ENCODE peak calls at places on chromosomes 11 and 22, in five cellular contexts. I, H, W, M and K are unnamed samples.

GRCh38 chr11:74538680-74539079 is 45.2 kb upstream of the LIPT2 start:
- DNase-seq in I (no peak), H (no peak), W (no peak), M (no peak), K (no peak)

GRCh38 chr11:32440372-32440888 is 5.1 kb upstream of the WT1 start:
- DNase-seq in I (no peak), H (no peak), W (no peak), M (no peak), K (no peak)

GRCh38 chr11:110031171-110031570 is 62.0 kb upstream of the ZC3H12C start:
- DNase-seq in I (no peak), H (no peak), W (peak), M (no peak), K (no peak)

GRCh38 chr11:1146311-1146864 is 11.4 kb upstream of the MUC5AC start:
- DNase-seq in I (no peak), H (no peak), W (no peak), M (no peak), K (no peak)

GRCh38 chr11:3745161-3745560 is 52.2 kb downstream of the NUP98 start:
- DNase-seq in I (no peak), H (no peak), W (peak), M (no peak), K (no peak)

GRCh38 chr22:50627914-50628542 is at the start of gene ARSA:
- DNase-seq in I (peak), H (peak), W (peak), M (peak), K (peak)

GRCh38 chr11:75733346-75734107 is 15.9 kb downstream of the MOGAT2 start:
- DNase-seq in I (no peak), H (no peak), W (peak), M (no peak), K (no peak)

GRCh38 chr11:58576792-58577440 is 1.3 kb upstream of the LPXN start:
- DNase-seq in I (no peak), H (peak), W (peak), M (no peak), K (no peak)

GRCh38 chr11:69034123-69034522 is 14.6 kb upstream of the TPCN2 start:
- DNase-seq in I (no peak), H (no peak), W (no peak), M (no peak), K (no peak)

GRCh38 chr11:47236482-47236881 is 12.1 kb downstream of the ACP2 start:
- DNase-seq in I (no peak), H (peak), W (peak), M (no peak), K (no peak)

GRCh38 chr22:44023404-44024287 is 456 bp upstream of the PARVB start:
- DNase-seq in I (no peak), H (peak), W (peak), M (peak), K (peak)

GRCh38 chr22:27212617-27213177 is 555.3 kb downstream of the MIAT start:
- DNase-seq in I (peak), H (peak), W (no peak), M (peak), K (no peak)

GRCh38 chr11:65390099-65390941 is 3.9 kb downstream of the FRMD8 start:
- DNase-seq in I (no peak), H (peak), W (no peak), M (no peak), K (no peak)

GRCh38 chr22:23387827-23388491 is 192.1 kb downstream of the IGLL1 start:
- DNase-seq in I (no peak), H (no peak), W (no peak), M (no peak), K (no peak)

GRCh38 chr11:112315057-112315720 is 54.5 kb upstream of the PLET1 start:
- DNase-seq in I (no peak), H (no peak), W (no peak), M (no peak), K (no peak)

GRCh38 chr11:2913029-2913431 is 16.2 kb downstream of the PHLDA2 start:
- DNase-seq in I (no peak), H (no peak), W (peak), M (no peak), K (no peak)

GRCh38 chr11:64234840-64235379 is 526 bp downstream of the VEGFB start:
- DNase-seq in I (no peak), H (no peak), W (peak), M (peak), K (no peak)

GRCh38 chr11:2693271-2693833 is 6.4 kb downstream of the KCNQ1OT1 start:
- DNase-seq in I (peak), H (no peak), W (no peak), M (no peak), K (no peak)

GRCh38 chr11:1297576-1298473 is 11.6 kb downstream of the TOLLIP start:
- DNase-seq in I (peak), H (no peak), W (no peak), M (peak), K (peak)

GRCh38 chr11:86116386-86116726 is 47.5 kb upstream of the PICALM start:
- DNase-seq in I (no peak), H (no peak), W (peak), M (no peak), K (no peak)

GRCh38 chr11:86143429-86144030 is 74.6 kb upstream of the PICALM start:
- DNase-seq in I (no peak), H (no peak), W (no peak), M (peak), K (no peak)

GRCh38 chr11:30474151-30474954 is 111.8 kb downstream of the MPPED2 start:
- DNase-seq in I (no peak), H (no peak), W (no peak), M (no peak), K (no peak)

GRCh38 chr22:45462034-45462655 is 40.5 kb upstream of the FBLN1 start:
- DNase-seq in I (no peak), H (no peak), W (no peak), M (no peak), K (no peak)

GRCh38 chr11:114083256-114084252 is 24.0 kb downstream of the ZBTB16 start:
- DNase-seq in I (no peak), H (no peak), W (no peak), M (no peak), K (no peak)

GRCh38 chr11:20024172-20024935 is 135.9 kb downstream of the DBX1 start:
- DNase-seq in I (no peak), H (no peak), W (no peak), M (no peak), K (no peak)

GRCh38 chr11:134999490-135000066 is 587.5 kb upstream of the B3GAT1 start:
- DNase-seq in I (no peak), H (no peak), W (no peak), M (no peak), K (no peak)

GRCh38 chr11:134995746-134996145 is 583.7 kb upstream of the B3GAT1 start:
- DNase-seq in I (no peak), H (no peak), W (no peak), M (no peak), K (no peak)

GRCh38 chr11:134993691-134994243 is 581.7 kb upstream of the B3GAT1 start:
- DNase-seq in I (no peak), H (no peak), W (no peak), M (no peak), K (no peak)

GRCh38 chr11:134997652-134998320 is 585.7 kb upstream of the B3GAT1 start:
- DNase-seq in I (no peak), H (no peak), W (no peak), M (no peak), K (no peak)

DNA sequence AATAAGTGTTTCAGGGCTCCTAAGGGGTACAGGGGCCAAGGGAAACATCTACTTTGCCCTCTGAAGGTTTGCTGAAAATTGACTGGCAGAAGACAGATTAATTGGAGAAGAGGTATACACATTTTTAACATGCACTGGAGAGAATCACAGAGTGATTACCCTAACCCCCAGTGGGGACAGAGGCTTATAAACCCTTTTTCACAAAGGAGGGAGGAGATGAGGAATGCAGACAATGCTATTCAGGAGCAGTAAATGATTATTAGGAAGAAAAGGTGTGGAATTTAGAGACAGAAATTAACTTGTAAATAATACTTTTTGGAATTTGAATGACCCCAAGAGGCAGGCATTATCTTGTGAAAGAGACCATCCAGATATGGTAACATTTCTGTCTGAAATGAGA is 582.4 kb upstream of the B3GAT1 start:
- DNase-seq in I (no peak), H (no peak), W (no peak), M (no peak), K (no peak)
- H3K27ac ChIP-seq in I (no peak), H (no peak), W (no peak), M (no peak), K (no peak)

DNA sequence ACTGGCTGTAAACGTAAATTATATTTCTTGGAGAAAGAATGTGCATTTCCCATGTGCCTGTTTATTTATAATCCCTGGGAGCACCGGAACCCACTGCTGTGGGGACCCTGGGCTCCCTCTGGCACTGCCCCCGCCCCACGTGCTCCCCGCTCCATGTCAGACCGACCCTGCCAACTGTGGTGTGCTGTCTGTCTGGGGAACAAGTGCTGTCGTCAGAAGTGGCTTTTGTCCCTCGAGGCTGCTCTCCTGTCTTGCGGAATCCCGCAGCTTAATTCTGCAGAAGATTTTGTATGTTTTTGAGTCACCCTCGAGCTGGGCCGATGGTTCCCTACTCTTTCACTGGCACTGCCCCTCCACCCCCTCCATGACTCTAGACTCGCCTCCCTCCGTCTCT is 2.4 kb downstream of the LRRC10B start:
- DNase-seq in I (no peak), H (no peak), W (no peak), M (no peak), K (no peak)
- H3K4me3 ChIP-seq in I (no peak), H (no peak), W (no peak), M (no peak), K (no peak)

GRCh38 chr22:38957046-38957770 is at the start of gene APOBEC3A:
- DNase-seq in I (no peak), H (no peak), W (no peak), M (peak), K (no peak)
- TF ChIP-seq CTCF in I (no peak), H (no peak), W (no peak), M (no peak), K (no peak)

DNA sequence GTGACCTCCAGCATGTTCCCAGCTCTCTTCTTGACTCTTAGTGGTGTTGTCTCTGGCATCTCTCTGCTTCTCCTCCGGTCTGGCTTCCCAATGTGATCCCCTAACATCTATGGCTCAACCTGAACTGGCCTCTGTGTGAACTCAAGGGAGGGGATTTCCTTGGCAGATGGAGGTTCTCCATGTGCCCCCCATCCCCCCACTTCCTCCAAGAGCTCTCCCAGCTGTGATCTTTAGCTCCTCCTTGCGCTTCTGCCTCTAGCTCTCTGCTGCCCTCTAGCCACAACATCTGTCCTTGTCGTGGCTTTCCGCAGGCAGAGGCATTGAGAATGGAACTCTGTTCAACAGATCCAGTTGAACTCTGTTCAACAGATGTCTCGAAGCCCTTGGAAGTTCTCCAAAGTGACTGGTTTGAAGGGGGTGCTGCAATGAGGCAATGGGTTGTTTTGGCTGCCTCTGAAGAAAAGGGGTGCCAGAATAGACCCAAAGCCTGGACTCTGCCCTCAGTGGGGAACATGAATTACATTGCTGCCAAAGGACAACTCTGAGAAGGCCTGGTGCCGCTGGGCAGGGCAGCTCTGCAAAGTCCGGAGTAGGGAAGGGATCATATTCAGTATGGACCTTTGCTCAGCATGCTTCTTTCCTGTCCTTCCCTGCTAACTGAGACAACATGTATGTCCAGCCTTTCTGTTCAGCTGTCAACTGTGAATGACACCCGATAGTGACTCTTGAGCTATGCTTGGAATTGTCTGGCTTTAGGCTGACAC is 61.9 kb downstream of the ADM start:
- DNase-seq in I (peak), H (peak), W (peak), M (peak), K (peak)
- H3K27ac ChIP-seq in I (no peak), H (peak), W (no peak), M (peak), K (no peak)

DNA sequence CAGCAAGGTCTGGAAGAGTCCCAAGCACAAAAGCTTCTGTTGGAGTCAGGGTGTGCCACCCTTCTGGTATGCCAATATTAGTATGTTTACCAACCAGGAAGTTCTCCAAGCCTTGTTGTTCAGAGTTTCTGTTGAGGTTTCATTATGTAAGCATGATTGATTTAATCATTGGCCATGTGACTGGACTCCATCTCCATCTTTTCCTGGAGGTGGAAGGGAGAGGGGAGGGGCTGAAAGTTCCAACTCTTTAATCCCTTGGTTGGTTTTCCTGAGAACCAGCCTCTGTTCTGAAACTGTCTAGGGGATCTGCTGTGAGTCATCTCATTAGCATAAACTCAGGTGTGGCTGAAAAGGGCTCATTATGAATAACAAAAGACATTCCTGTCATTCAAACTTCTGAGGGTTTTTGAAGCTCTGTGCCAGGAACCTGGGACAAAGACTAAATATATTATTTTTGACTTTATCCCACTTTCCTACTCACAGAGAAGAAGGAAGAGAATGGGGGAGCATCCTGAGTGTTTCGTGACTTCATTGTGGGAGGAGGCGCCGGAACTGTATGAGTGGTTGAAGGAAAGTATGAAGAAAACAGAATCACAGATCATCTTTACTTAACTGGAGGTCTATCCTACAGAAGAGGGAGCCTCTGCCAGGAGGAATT is 138.2 kb downstream of the NECTIN1 start:
- DNase-seq in I (no peak), H (no peak), W (peak), M (no peak), K (no peak)
- H3K4me3 ChIP-seq in I (no peak), H (no peak), W (no peak), M (no peak), K (no peak)

GRCh38 chr11:62439785-62440602 is 21.2 kb downstream of the SCGB1A1 start:
- DNase-seq in I (peak), H (peak), W (peak), M (peak), K (no peak)
- TF ChIP-seq CTCF in I (no peak), H (no peak), W (peak), M (peak), K (no peak)